ENCODE peak calls at places on chromosomes 1 and 21, in ten cellular contexts. F, Q, H, Y, J, T, Z, B, P and D are unnamed samples.

GRCh38 chr1:17892225-17892624 is 137.1 kb downstream of the ACTL8 start:
- DNase-seq in F (no peak), Q (no peak), H (no peak), Y (no peak), J (no peak), T (no peak), Z (no peak), B (no peak), P (no peak), D (no peak)

GRCh38 chr1:236451796-236452373 is 57.8 kb downstream of the EDARADD start:
- DNase-seq in F (peak), Q (no peak), H (peak), Y (no peak), J (no peak), T (peak), Z (peak), B (no peak), P (no peak), D (no peak)

GRCh38 chr1:35883681-35884155 is 709 bp downstream of the AGO1 start:
- DNase-seq in F (peak), Q (peak), H (peak), Y (no peak), J (no peak), T (peak), Z (peak), B (no peak), P (peak), D (peak)

GRCh38 chr21:39216290-39216689 is 33.0 kb upstream of the PSMG1 start:
- DNase-seq in F (no peak), Q (no peak), H (no peak), Y (no peak), J (no peak), T (no peak), Z (no peak), B (no peak), P (no peak), D (no peak)

GRCh38 chr21:26790289-26790688 is 54.9 kb downstream of the ADAMTS1 start:
- DNase-seq in F (no peak), Q (no peak), H (no peak), Y (no peak), J (no peak), T (no peak), Z (no peak), B (no peak), P (no peak), D (no peak)

GRCh38 chr1:220908757-220909156 is 29.5 kb downstream of the HLX start:
- DNase-seq in F (peak), Q (no peak), H (peak), Y (peak), J (no peak), T (peak), Z (no peak), B (no peak), P (no peak), D (no peak)

GRCh38 chr1:15736666-15737229 is 690 bp downstream of the SLC25A34 start:
- DNase-seq in F (no peak), Q (no peak), H (no peak), Y (no peak), J (no peak), T (no peak), Z (no peak), B (no peak), P (no peak), D (no peak)

GRCh38 chr1:66282343-66282852 is 251.6 kb upstream of the SGIP1 start:
- DNase-seq in F (peak), Q (no peak), H (peak), Y (peak), J (no peak), T (no peak), Z (no peak), B (no peak), P (no peak), D (no peak)

GRCh38 chr1:163163861-163164582 is 38.7 kb downstream of the RGS5 start:
- DNase-seq in F (no peak), Q (no peak), H (peak), Y (peak), J (peak), T (no peak), Z (no peak), B (no peak), P (no peak), D (no peak)

GRCh38 chr1:94463765-94464330 is 45.7 kb downstream of the ABCD3 start:
- DNase-seq in F (peak), Q (no peak), H (peak), Y (peak), J (peak), T (peak), Z (peak), B (peak), P (peak), D (no peak)

GRCh38 chr1:207152792-207153434 is 48.9 kb downstream of the C4BPA start:
- DNase-seq in F (peak), Q (no peak), H (no peak), Y (no peak), J (no peak), T (no peak), Z (no peak), B (no peak), P (no peak), D (no peak)